ENCODE peak calls at places on chromosomes 5 and 9, in eight cellular contexts. L is GM23248, E is MM.1S, P is HCT116, R is hepatocyte, Q is GM23338, D is OCI-LY7, O is PC-3. I is an unnamed sample.

GRCh38 chr9:73684601-73685000 is 532.9 kb downstream of the ANXA1 start:
- DNase-seq in L (peak; percentile 19), O (peak; percentile 74), E (no peak), R (no peak), D (no peak), Q (no peak), P (no peak), I (no peak)

GRCh38 chr9:130128251-130128650 is 44.0 kb upstream of the NCS1 start:
- DNase-seq in L (no peak), D (peak; percentile 21), E (no peak), P (no peak), R (no peak), Q (no peak), O (no peak), I (no peak)

GRCh38 chr9:129109952-129110739 is 447 bp downstream of the CRAT start:
- DNase-seq in Q (peak; percentile 49), P (no peak), O (no peak), R (peak; percentile 49), L (peak; percentile 78), D (peak; percentile 16), E (no peak), I (no peak)

GRCh38 chr9:34446468-34446891 is 11.9 kb downstream of the FAM219A start:
- DNase-seq in E (no peak), L (peak; percentile 74), P (no peak), Q (no peak), R (no peak), D (no peak), O (no peak), I (no peak)

GRCh38 chr9:134556531-134557068 is 85.0 kb upstream of the COL5A1 start:
- DNase-seq in R (peak; percentile 71), E (no peak), Q (no peak), P (no peak), O (no peak), D (no peak), L (peak; percentile 45), I (no peak)

GRCh38 chr5:120108586-120109254 is 355.4 kb upstream of the PRR16 start:
- DNase-seq in E (no peak), P (no peak), R (no peak), Q (no peak), D (no peak), L (peak; percentile 70), O (no peak), I (no peak)

GRCh38 chr5:52818360-52818759 is 30.6 kb downstream of the ITGA1 start:
- DNase-seq in O (no peak), E (no peak), L (no peak), Q (peak; percentile 45), D (no peak), P (no peak), R (no peak), I (peak; percentile 55)

GRCh38 chr9:134723491-134723890 is 81.9 kb downstream of the COL5A1 start:
- DNase-seq in R (no peak), E (no peak), P (no peak), D (no peak), O (no peak), L (no peak), Q (no peak), I (no peak)

GRCh38 chr5:134567651-134568338 is 42.3 kb downstream of the JADE2 start:
- DNase-seq in O (no peak), E (no peak), L (peak; percentile 84), R (no peak), D (no peak), Q (no peak), P (no peak), I (no peak)

GRCh38 chr5:57085306-57086081 is 88.4 kb upstream of the GPBP1 start:
- DNase-seq in P (no peak), L (no peak), O (no peak), D (no peak), E (no peak), Q (no peak), R (no peak), I (no peak)

GRCh38 chr5:135880278-135880677 is 15.4 kb downstream of the IL9 start:
- DNase-seq in P (peak; percentile 15), Q (peak; percentile 75), D (peak; percentile 40), R (no peak), O (peak; percentile 22), L (peak; percentile 32), E (no peak), I (peak; percentile 53)

GRCh38 chr5:79689541-79690466 is at the start of gene CMYA5:
- DNase-seq in D (no peak), P (no peak), L (peak; percentile 66), R (peak; percentile 57), O (no peak), E (no peak), Q (peak; percentile 78), I (peak; percentile 67)

GRCh38 chr9:33124716-33125378 is 42.3 kb downstream of the B4GALT1 start:
- DNase-seq in O (no peak), L (no peak), R (no peak), P (no peak), Q (no peak), E (no peak), D (peak; percentile 52), I (peak; percentile 39)

GRCh38 chr9:135004772-135005171 is 82.7 kb upstream of the OLFM1 start:
- DNase-seq in D (no peak), R (no peak), P (no peak), Q (no peak), O (no peak), L (no peak), E (no peak), I (no peak)

GRCh38 chr5:58759745-58760144 is 176.9 kb downstream of the RAB3C start:
- DNase-seq in D (no peak), L (peak; percentile 1), P (no peak), Q (no peak), O (no peak), R (no peak), E (peak; percentile 68), I (no peak)

GRCh38 chr9:134025606-134026541 is 593 bp downstream of the BRD3OS start:
- DNase-seq in Q (peak; percentile 82), R (peak; percentile 77), E (peak; percentile 27), O (peak; percentile 13), L (peak; percentile 77), P (no peak), D (peak; percentile 65), I (peak; percentile 88)

GRCh38 chr9:110214553-110214952 is 6.6 kb upstream of the C9orf152 start:
- DNase-seq in P (no peak), D (peak; percentile 20), E (peak; percentile 58), R (peak; percentile 24), O (no peak), L (no peak), Q (no peak), I (no peak)

GRCh38 chr9:110214090-110214489 is 6.1 kb upstream of the C9orf152 start:
- DNase-seq in R (no peak), P (no peak), L (peak; percentile 21), Q (no peak), E (no peak), D (no peak), O (no peak), I (no peak)

GRCh38 chr9:110214956-110215355 is 7.0 kb upstream of the C9orf152 start:
- DNase-seq in Q (no peak), O (no peak), L (no peak), P (no peak), D (no peak), E (no peak), R (no peak), I (no peak)

GRCh38 chr9:110220809-110221208 is 12.8 kb upstream of the C9orf152 start:
- DNase-seq in P (no peak), D (no peak), Q (no peak), R (peak; percentile 73), L (no peak), O (no peak), E (no peak), I (no peak)

GRCh38 chr9:110217656-110218099 is 9.7 kb upstream of the C9orf152 start:
- DNase-seq in D (peak; percentile 69), E (peak; percentile 74), R (peak; percentile 62), P (peak; percentile 48), O (peak; percentile 62), L (peak; percentile 66), Q (peak; percentile 78), I (peak; percentile 52)
- H3K4me3 ChIP-seq in D (no peak overlapping the region), E (no peak overlapping the region), R (no peak overlapping the region), P (peak overlapping the region; percentile 12), O (no peak overlapping the region), L (no peak overlapping the region), Q (no peak overlapping the region), I (no peak overlapping the region)

DNA sequence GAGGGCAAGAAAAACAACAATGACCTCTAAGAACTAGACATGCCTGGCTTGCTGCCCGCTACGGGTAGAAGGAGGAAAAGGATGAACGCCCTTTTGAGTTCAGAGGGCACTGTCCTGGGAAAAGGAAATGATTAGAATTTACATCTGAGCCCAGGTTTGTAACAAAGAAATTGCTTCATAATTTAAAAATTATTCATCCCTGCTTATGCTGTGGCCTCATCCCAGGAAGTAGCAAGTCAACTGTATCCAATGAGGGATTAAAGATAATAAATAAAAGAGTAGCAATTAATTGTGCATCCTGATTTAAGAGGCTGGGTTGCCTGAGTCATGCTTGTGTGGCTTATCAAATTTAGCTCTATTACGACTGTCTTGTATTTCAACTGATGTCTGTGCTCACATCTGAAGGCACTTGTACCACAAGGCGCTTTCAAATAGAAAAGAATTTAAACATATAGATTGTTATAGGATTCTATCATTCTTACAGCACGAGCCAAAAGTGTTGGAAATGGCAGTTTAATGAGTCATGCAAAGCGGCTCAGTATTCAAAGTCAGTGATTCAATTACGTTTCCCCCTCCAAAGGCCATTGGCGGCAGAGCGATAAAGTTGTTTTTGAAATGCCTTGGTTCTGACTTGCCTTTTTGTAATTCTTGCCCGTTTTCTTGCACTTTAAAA is 40.0 kb upstream of the DMRT1 start:
- DNase-seq in E (no peak), P (no peak), O (no peak), L (peak; percentile 15), D (no peak), R (no peak), Q (no peak), I (no peak)
- TF ChIP-seq EZH2phosphoT487 in E (no peak), P (no peak), O (no peak), L (no peak), D (no peak), R (no peak), Q (no peak), I (no peak)

GRCh38 chr5:3033033-3033755 is 281.7 kb upstream of the IRX2 start:
- DNase-seq in O (no peak), R (no peak), P (no peak), L (no peak), E (no peak), Q (no peak), D (no peak), I (peak; percentile 23)

GRCh38 chr5:3035452-3035851 is 284.0 kb upstream of the IRX2 start:
- DNase-seq in D (no peak), P (no peak), Q (no peak), L (no peak), R (no peak), E (no peak), O (no peak), I (no peak)

GRCh38 chr5:3034449-3034848 is 283.0 kb upstream of the IRX2 start:
- DNase-seq in P (no peak), D (no peak), R (no peak), O (no peak), L (no peak), Q (no peak), E (no peak), I (no peak)

GRCh38 chr5:3036041-3036440 is 284.6 kb upstream of the IRX2 start:
- DNase-seq in D (no peak), L (no peak), O (no peak), E (no peak), Q (no peak), P (no peak), R (no peak), I (no peak)

GRCh38 chr5:3034881-3035280 is 283.4 kb upstream of the IRX2 start:
- DNase-seq in Q (no peak), O (no peak), P (no peak), E (no peak), L (no peak), D (no peak), R (no peak), I (no peak)
- H3K4me3 ChIP-seq in Q (no peak overlapping the region), O (no peak overlapping the region), P (no peak overlapping the region), E (no peak overlapping the region), L (no peak overlapping the region), D (no peak overlapping the region), R (no peak overlapping the region), I (no peak overlapping the region)

GRCh38 chr9:131585375-131585774 is 40.1 kb downstream of the PRRT1B start:
- DNase-seq in R (no peak), L (no peak), E (peak; percentile 24), D (peak; percentile 33), Q (no peak), P (no peak), O (no peak), I (no peak)
- TF ChIP-seq EZH2phosphoT487 in R (no peak), L (no peak), E (no peak), D (no peak), Q (no peak), P (no peak), O (no peak), I (no peak)

I was measured in neural progenitor cell.